ENCODE peak calls at places on chromosomes 2 and 18, in four cellular contexts. F is stimulated activated CD8-positive, alpha-beta memory T cell treated with anti-CD3 and anti-CD28 coated beads, Interleukin-2, amount 100 ng/mL, for 48 hours; C is PC-9; W is pulmonary artery endothelial cell. U is an unnamed sample.

GRCh38 chr2:122194546-122194945 is 439.1 kb downstream of the TSN start:
- DNase-seq in F (no peak), C (no peak), W (no peak), U (no peak)

GRCh38 chr2:233857511-233858118 is 3.3 kb upstream of the HJURP start:
- DNase-seq in F (peak), C (no peak), W (no peak), U (no peak)

GRCh38 chr2:25294573-25295462 is 46.9 kb downstream of the DNMT3A start:
- DNase-seq in F (peak), C (peak), W (no peak), U (peak)

GRCh38 chr2:211248841-211249240 is 692.4 kb downstream of the CPS1 start:
- DNase-seq in F (no peak), C (peak), W (no peak), U (peak)

GRCh38 chr2:128622371-128622770 is 303.7 kb upstream of the HS6ST1 start:
- DNase-seq in F (no peak), C (no peak), W (no peak), U (no peak)

GRCh38 chr2:59425292-59425691 is 1128.2 kb downstream of the BCL11A start:
- DNase-seq in F (no peak), C (no peak), W (no peak), U (no peak)

GRCh38 chr2:19357383-19358241 is 811 bp downstream of the OSR1 start:
- DNase-seq in F (no peak), C (no peak), W (no peak), U (no peak)

GRCh38 chr2:191935247-191935646 is 88.4 kb upstream of the CAVIN2 start:
- DNase-seq in F (no peak), C (no peak), W (no peak), U (no peak)

GRCh38 chr2:134117651-134118050 is 136.2 kb upstream of the MGAT5 start:
- DNase-seq in F (no peak), C (no peak), W (no peak), U (no peak)

GRCh38 chr2:36271266-36271665 is 84.3 kb upstream of the CRIM1 start:
- DNase-seq in F (no peak), C (no peak), W (no peak), U (no peak)

GRCh38 chr2:220071716-220072115 is 444.3 kb downstream of the SLC4A3 start:
- DNase-seq in F (no peak), C (no peak), W (no peak), U (no peak)

GRCh38 chr2:218898109-218898878 is 17.6 kb downstream of the WNT10A start:
- DNase-seq in F (peak), C (no peak), W (no peak), U (no peak)

GRCh38 chr2:224952942-224953657 is 89.2 kb downstream of the DOCK10 start:
- DNase-seq in F (no peak), C (no peak), W (no peak), U (no peak)

GRCh38 chr2:19690429-19690828 is 211.4 kb downstream of the TTC32 start:
- DNase-seq in F (no peak), C (no peak), W (no peak), U (no peak)

GRCh38 chr2:178200331-178200730 is 6.0 kb downstream of the OSBPL6 start:
- DNase-seq in F (no peak), C (no peak), W (no peak), U (no peak)

GRCh38 chr2:48755473-48755872 is at the start of gene LHCGR:
- DNase-seq in F (no peak), C (no peak), W (no peak), U (no peak)

GRCh38 chr2:149441255-149441654 is 110.9 kb downstream of the LYPD6 start:
- DNase-seq in F (no peak), C (no peak), W (no peak), U (no peak)

GRCh38 chr2:85540131-85540587 is 1.2 kb downstream of the MAT2A start:
- DNase-seq in F (no peak), C (no peak), W (no peak), U (no peak)

GRCh38 chr2:37711308-37711731 is 39.9 kb upstream of the CDC42EP3 start:
- DNase-seq in F (no peak), C (peak), W (no peak), U (peak)

GRCh38 chr2:51000849-51001617 is 30.9 kb downstream of the NRXN1 start:
- DNase-seq in F (no peak), C (no peak), W (no peak), U (no peak)

GRCh38 chr2:88443353-88443938 is 9.0 kb downstream of the FOXI3 start:
- DNase-seq in F (no peak), C (no peak), W (no peak), U (no peak)

GRCh38 chr2:80417737-80418136 is 113.2 kb upstream of the LRRTM1 start:
- DNase-seq in F (no peak), C (no peak), W (no peak), U (no peak)

GRCh38 chr2:218985021-218985324 is at the start of gene FEV:
- DNase-seq in F (no peak), C (no peak), W (no peak), U (no peak)

GRCh38 chr2:96580771-96581170 is 44.2 kb downstream of the ARID5A start:
- DNase-seq in F (no peak), C (no peak), W (no peak), U (peak)

GRCh38 chr18:49041677-49042570 is 91.2 kb upstream of the SMAD7 start:
- DNase-seq in F (no peak), C (no peak), W (peak), U (peak)

U was measured in HCT116.